ENCODE peak calls at places on chromosomes 5 and 9, in ten cellular contexts. E, U, L, F, Q, Z, W, S, B and V are unnamed samples.

GRCh38 chr5:52007230-52007858 is 624.1 kb downstream of the ISL1 start:
- DNase-seq in E (no peak), U (no peak), L (no peak), F (no peak), Q (no peak), Z (peak), W (no peak), S (peak), B (no peak), V (peak)

GRCh38 chr9:91532325-91532724 is 108.7 kb upstream of the NFIL3 start:
- DNase-seq in E (no peak), U (no peak), L (no peak), F (no peak), Q (no peak), Z (no peak), W (no peak), S (no peak), B (no peak), V (no peak)

GRCh38 chr5:435961-436640 is 6.9 kb upstream of the EXOC3 start:
- DNase-seq in E (peak), U (no peak), L (no peak), F (no peak), Q (peak), Z (peak), W (no peak), S (peak), B (no peak), V (no peak)

GRCh38 chr9:70602364-70603019 is 188.0 kb upstream of the KLF9 start:
- DNase-seq in E (peak), U (peak), L (peak), F (no peak), Q (no peak), Z (peak), W (peak), S (peak), B (peak), V (peak)

GRCh38 chr5:152632380-152632779 is 227.3 kb upstream of the NMUR2 start:
- DNase-seq in E (no peak), U (no peak), L (no peak), F (no peak), Q (no peak), Z (no peak), W (no peak), S (no peak), B (no peak), V (no peak)

GRCh38 chr5:141513021-141513626 is 24.2 kb downstream of the PCDHGC5 start:
- DNase-seq in E (peak), U (peak), L (peak), F (no peak), Q (peak), Z (no peak), W (peak), S (no peak), B (no peak), V (peak)

GRCh38 chr5:180607861-180608571 is 16.7 kb upstream of the SCGB3A1 start:
- DNase-seq in E (no peak), U (no peak), L (peak), F (no peak), Q (peak), Z (no peak), W (no peak), S (no peak), B (no peak), V (no peak)

GRCh38 chr5:172834570-172835245 is 657 bp downstream of the ERGIC1 start:
- DNase-seq in E (peak), U (no peak), L (no peak), F (no peak), Q (peak), Z (no peak), W (peak), S (no peak), B (peak), V (no peak)

GRCh38 chr9:129697111-129697955 is 31.9 kb downstream of the PRRX2 start:
- DNase-seq in E (no peak), U (peak), L (no peak), F (no peak), Q (peak), Z (no peak), W (peak), S (no peak), B (no peak), V (peak)

GRCh38 chr9:79656127-79656526 is 84.4 kb downstream of the TLE4 start:
- DNase-seq in E (no peak), U (no peak), L (no peak), F (no peak), Q (no peak), Z (no peak), W (no peak), S (no peak), B (no peak), V (no peak)

GRCh38 chr5:264346-264745 is 7.1 kb upstream of the PDCD6 start:
- DNase-seq in E (no peak), U (no peak), L (no peak), F (no peak), Q (no peak), Z (no peak), W (no peak), S (no peak), B (no peak), V (no peak)

GRCh38 chr9:92767078-92768054 is 2.7 kb upstream of the BICD2 start:
- DNase-seq in E (no peak), U (no peak), L (no peak), F (no peak), Q (no peak), Z (no peak), W (no peak), S (no peak), B (no peak), V (no peak)

GRCh38 chr9:95045751-95046150 is 271.8 kb downstream of the FANCC start:
- DNase-seq in E (no peak), U (no peak), L (no peak), F (no peak), Q (no peak), Z (no peak), W (no peak), S (no peak), B (no peak), V (no peak)

GRCh38 chr5:17114715-17115599 is 102.5 kb upstream of the BASP1 start:
- DNase-seq in E (no peak), U (no peak), L (no peak), F (no peak), Q (no peak), Z (no peak), W (no peak), S (no peak), B (no peak), V (no peak)

GRCh38 chr5:8600843-8601242 is 731.9 kb downstream of the MTRR start:
- DNase-seq in E (no peak), U (no peak), L (no peak), F (no peak), Q (no peak), Z (no peak), W (no peak), S (no peak), B (no peak), V (no peak)

GRCh38 chr9:109297899-109298298 is 23.0 kb downstream of the EPB41L4B start:
- DNase-seq in E (no peak), U (no peak), L (no peak), F (no peak), Q (no peak), Z (no peak), W (no peak), S (no peak), B (no peak), V (peak)

GRCh38 chr5:40204157-40204556 is 475.6 kb upstream of the PTGER4 start:
- DNase-seq in E (no peak), U (no peak), L (no peak), F (no peak), Q (no peak), Z (no peak), W (no peak), S (no peak), B (no peak), V (no peak)

GRCh38 chr5:177553671-177554429 is 513 bp downstream of the FAM193B start:
- DNase-seq in E (peak), U (peak), L (peak), F (no peak), Q (peak), Z (no peak), W (peak), S (no peak), B (peak), V (peak)

GRCh38 chr5:150918613-150919012 is 13.8 kb upstream of the ZNF300 start:
- DNase-seq in E (no peak), U (no peak), L (no peak), F (no peak), Q (no peak), Z (peak), W (no peak), S (no peak), B (no peak), V (peak)

GRCh38 chr9:14018061-14018460 is 295.9 kb downstream of the NFIB start:
- DNase-seq in E (no peak), U (no peak), L (no peak), F (no peak), Q (no peak), Z (no peak), W (peak), S (no peak), B (no peak), V (peak)

GRCh38 chr9:107819772-107820171 is 330.2 kb upstream of the KLF4 start:
- DNase-seq in E (peak), U (no peak), L (no peak), F (no peak), Q (no peak), Z (no peak), W (no peak), S (peak), B (no peak), V (no peak)

GRCh38 chr5:151805414-151806225 is 33.9 kb downstream of the G3BP1 start:
- DNase-seq in E (no peak), U (no peak), L (no peak), F (no peak), Q (no peak), Z (no peak), W (no peak), S (no peak), B (no peak), V (no peak)

GRCh38 chr5:125410501-125411162 is 664.2 kb upstream of the ZNF608 start:
- DNase-seq in E (no peak), U (no peak), L (no peak), F (no peak), Q (no peak), Z (no peak), W (no peak), S (peak), B (no peak), V (peak)

GRCh38 chr9:32431940-32432555 is 47.6 kb downstream of the ACO1 start:
- DNase-seq in E (peak), U (peak), L (peak), F (no peak), Q (no peak), Z (peak), W (peak), S (peak), B (no peak), V (peak)

GRCh38 chr9:33748633-33749304 is 46.6 kb upstream of the PRSS3 start:
- DNase-seq in E (peak), U (no peak), L (peak), F (peak), Q (no peak), Z (no peak), W (no peak), S (no peak), B (no peak), V (no peak)

GRCh38 chr5:136215812-136216211 is 22.9 kb upstream of the SMIM32 start:
- DNase-seq in E (no peak), U (no peak), L (no peak), F (no peak), Q (no peak), Z (no peak), W (no peak), S (no peak), B (no peak), V (no peak)

GRCh38 chr5:98110270-98110669 is 663.2 kb upstream of the RGMB start:
- DNase-seq in E (no peak), U (no peak), L (no peak), F (no peak), Q (no peak), Z (peak), W (no peak), S (no peak), B (no peak), V (peak)

GRCh38 chr5:155631116-155631515 is 617.6 kb downstream of the KIF4B start:
- DNase-seq in E (no peak), U (no peak), L (no peak), F (no peak), Q (no peak), Z (peak), W (no peak), S (no peak), B (no peak), V (peak)

GRCh38 chr5:124025306-124025705 is 513.3 kb downstream of the CSNK1G3 start:
- DNase-seq in E (no peak), U (no peak), L (no peak), F (no peak), Q (no peak), Z (no peak), W (no peak), S (no peak), B (no peak), V (peak)

GRCh38 chr9:135480071-135480941 is 724 bp downstream of the PPP1R26 start:
- DNase-seq in E (no peak), U (no peak), L (no peak), F (no peak), Q (no peak), Z (peak), W (no peak), S (no peak), B (no peak), V (no peak)